ENCODE peak calls at places on chromosomes 4 and X, in five cellular contexts. N is H9, T is hypothalamus, A is SK-MEL-5, I is Calu3. L is an unnamed sample.

GRCh38 chr4:28682872-28683271 is 1822.2 kb downstream of the STIM2 start:
- DNase-seq in N (no peak), T (no peak), A (no peak), I (no peak), L (no peak)

GRCh38 chr4:133594246-133595207 is 445.4 kb downstream of the PCDH10 start:
- DNase-seq in N (no peak), T (no peak), A (no peak), I (no peak), L (no peak)

GRCh38 chrX:150544222-150544787 is 24.1 kb upstream of the MTM1 start:
- DNase-seq in N (peak), T (no peak), A (peak), I (peak), L (no peak)

GRCh38 chrX:87808576-87809243 is 291.1 kb downstream of the KLHL4 start:
- DNase-seq in N (no peak), T (no peak), A (no peak), I (no peak), L (no peak)

GRCh38 chr4:155889036-155889793 is 14.3 kb upstream of the TDO2 start:
- DNase-seq in N (no peak), T (no peak), A (no peak), I (peak), L (no peak)

GRCh38 chr4:22238742-22239141 is 277.1 kb downstream of the ADGRA3 start:
- DNase-seq in N (peak), T (no peak), A (peak), I (no peak), L (no peak)

GRCh38 chrX:118448273-118448783 is 47.3 kb upstream of the DOCK11 start:
- DNase-seq in N (no peak), T (no peak), A (no peak), I (no peak), L (no peak)

GRCh38 chr4:137892134-137892533 is 350.0 kb downstream of the SLC7A11 start:
- DNase-seq in N (no peak), T (no peak), A (no peak), I (no peak), L (no peak)

GRCh38 chrX:101411984-101412383 is 4.0 kb downstream of the HNRNPH2 start:
- DNase-seq in N (no peak), T (no peak), A (no peak), I (no peak), L (no peak)

GRCh38 chr4:74189331-74190043 is 31.6 kb downstream of the MTHFD2L start:
- DNase-seq in N (no peak), T (no peak), A (peak), I (no peak), L (no peak)

GRCh38 chr4:153649572-153649991 is 34.5 kb upstream of the TLR2 start:
- DNase-seq in N (no peak), T (no peak), A (peak), I (no peak), L (no peak)

GRCh38 chrX:111164728-111165127 is 68.7 kb downstream of the PAK3 start:
- DNase-seq in N (no peak), T (no peak), A (peak), I (no peak), L (no peak)

GRCh38 chr4:60042941-60043340 is 1157.2 kb upstream of the ADGRL3 start:
- DNase-seq in N (no peak), T (no peak), A (no peak), I (no peak), L (no peak)

GRCh38 chrX:66638591-66639500 is at the start of gene EDA2R:
- DNase-seq in N (peak), T (peak), A (peak), I (no peak), L (peak)

GRCh38 chrX:16100673-16101072 is 22.7 kb upstream of the GRPR start:
- DNase-seq in N (no peak), T (no peak), A (no peak), I (no peak), L (no peak)

L was measured in uterus.